ENCODE peak calls at places on chromosomes 12 and 14, in six cellular contexts. N, H, P, T, A and R are unnamed samples.

GRCh38 chr12:89461190-89461589 is 63.4 kb downstream of the GALNT4 start:
- DNase-seq in P (no peak), A (no peak), T (no peak), N (no peak), H (no peak), R (no peak)

GRCh38 chr12:63897931-63898330 is 53.4 kb downstream of the SRGAP1 start:
- DNase-seq in H (no peak), P (no peak), A (no peak), N (no peak), T (no peak), R (no peak)

GRCh38 chr14:92360666-92361370 is 37.9 kb downstream of the SLC24A4 start:
- DNase-seq in A (no peak), P (no peak), H (no peak), N (no peak), T (no peak), R (no peak)

GRCh38 chr14:101953151-101953550 is 11.2 kb upstream of the DYNC1H1 start:
- DNase-seq in T (peak), N (no peak), A (no peak), P (no peak), H (no peak), R (no peak)

GRCh38 chr12:95201056-95201670 is 16.1 kb downstream of the FGD6 start:
- DNase-seq in A (no peak), T (no peak), N (no peak), P (no peak), H (no peak), R (no peak)

GRCh38 chr12:78086553-78087362 is 256.1 kb downstream of the NAV3 start:
- DNase-seq in P (no peak), A (no peak), T (no peak), N (no peak), H (no peak), R (no peak)

GRCh38 chr14:95293474-95293873 is 26.2 kb downstream of the CLMN start:
- DNase-seq in N (no peak), T (no peak), P (no peak), H (no peak), A (no peak), R (no peak)

GRCh38 chr12:108634225-108634795 is 616 bp upstream of the SELPLG start:
- DNase-seq in P (peak), N (no peak), H (no peak), A (no peak), T (no peak), R (peak)

GRCh38 chr12:91687052-91688017 is 458.3 kb downstream of the BTG1 start:
- DNase-seq in H (no peak), P (peak), A (no peak), N (no peak), T (no peak), R (no peak)

GRCh38 chr12:124829008-124829707 is 34.5 kb downstream of the SCARB1 start:
- DNase-seq in A (peak), H (no peak), T (no peak), N (no peak), P (no peak), R (no peak)

GRCh38 chr14:64572721-64573508 is 23.2 kb downstream of the PPP1R36 start:
- DNase-seq in H (no peak), P (no peak), A (no peak), T (no peak), N (no peak), R (no peak)

GRCh38 chr12:69241444-69242092 is 2.2 kb downstream of the CPSF6 start:
- DNase-seq in A (no peak), N (no peak), T (no peak), H (no peak), P (no peak), R (no peak)

GRCh38 chr12:87152084-87152483 is 877.1 kb downstream of the C12orf50 start:
- DNase-seq in N (no peak), H (no peak), A (no peak), P (no peak), T (no peak), R (no peak)

GRCh38 chr12:93502802-93503623 is 35.7 kb downstream of the MRPL42 start:
- DNase-seq in H (peak), P (peak), N (peak), A (no peak), T (peak), R (peak)

GRCh38 chr12:12018454-12018853 is 52.3 kb upstream of the BCL2L14 start:
- DNase-seq in A (no peak), H (no peak), N (no peak), T (peak), P (no peak), R (no peak)

GRCh38 chr14:68877993-68878575 is 85.2 kb upstream of the ZFP36L1 start:
- DNase-seq in H (no peak), P (no peak), N (no peak), T (no peak), A (no peak), R (no peak)

GRCh38 chr14:95054346-95055280 is 102.7 kb downstream of the DICER1 start:
- DNase-seq in T (no peak), H (no peak), A (no peak), N (no peak), P (no peak), R (no peak)

GRCh38 chr14:32129124-32129523 is 52.0 kb downstream of the ARHGAP5 start:
- DNase-seq in P (no peak), N (no peak), A (no peak), H (no peak), T (no peak), R (no peak)

GRCh38 chr14:63544641-63545234 is 1.6 kb upstream of the PPP2R5E start:
- DNase-seq in N (peak), T (peak), H (no peak), A (no peak), P (no peak), R (no peak)

GRCh38 chr12:10721654-10722501 is 1.2 kb downstream of the YBX3 start:
- DNase-seq in P (peak), H (peak), T (no peak), N (peak), A (peak), R (peak)